ENCODE peak calls at places on chromosomes 5 and 9, in six cellular contexts. L, X, K, C, Y and P are unnamed samples.

GRCh38 chr9:90642570-90643539 is at the start of gene DIRAS2:
- DNase-seq in L (peak; percentile 84), X (peak; percentile 65), K (no peak), C (no peak), Y (peak; percentile 11), P (peak; percentile 83)

GRCh38 chr9:26260238-26260637 is 582.0 kb upstream of the TUSC1 start:
- DNase-seq in L (no peak), X (no peak), K (no peak), C (no peak), Y (peak; percentile 11), P (no peak)

GRCh38 chr9:9904021-9904420 is 708.8 kb downstream of the PTPRD start:
- DNase-seq in L (no peak), X (no peak), K (no peak), C (no peak), Y (no peak), P (no peak)

GRCh38 chr5:143755969-143756368 is 56.0 kb upstream of the HMHB1 start:
- DNase-seq in L (no peak), X (no peak), K (no peak), C (no peak), Y (no peak), P (no peak)

GRCh38 chr5:38250752-38251448 is 7.5 kb upstream of the EGFLAM start:
- DNase-seq in L (no peak), X (no peak), K (no peak), C (no peak), Y (no peak), P (no peak)

GRCh38 chr5:178326054-178326715 is 93.6 kb upstream of the PHYKPL start:
- DNase-seq in L (no peak), X (no peak), K (no peak), C (no peak), Y (no peak), P (no peak)

GRCh38 chr5:945691-946541 is 53.2 kb downstream of the TRIP13 start:
- DNase-seq in L (no peak), X (no peak), K (no peak), C (peak; percentile 41), Y (no peak), P (no peak)

GRCh38 chr9:29548436-29548835 is 1975.2 kb upstream of the C9orf72 start:
- DNase-seq in L (no peak), X (no peak), K (no peak), C (no peak), Y (no peak), P (no peak)

GRCh38 chr9:34233691-34234090 is 54.8 kb downstream of the UBAP1 start:
- DNase-seq in L (no peak), X (no peak), K (no peak), C (no peak), Y (peak; percentile 38), P (no peak)

GRCh38 chr9:75197521-75197920 is 109.2 kb downstream of the OSTF1 start:
- DNase-seq in L (no peak), X (no peak), K (no peak), C (no peak), Y (no peak), P (no peak)

GRCh38 chr5:71924980-71925379 is 182.3 kb upstream of the MAP1B start:
- DNase-seq in L (no peak), X (no peak), K (no peak), C (no peak), Y (no peak), P (no peak)

GRCh38 chr5:98065261-98065909 is 708.1 kb upstream of the RGMB start:
- DNase-seq in L (no peak), X (no peak), K (no peak), C (no peak), Y (peak; percentile 2), P (no peak)

GRCh38 chr5:28517691-28518090 is 1479.3 kb upstream of the CDH9 start:
- DNase-seq in L (no peak), X (no peak), K (no peak), C (no peak), Y (no peak), P (no peak)

GRCh38 chr9:95588724-95589282 is 72.0 kb upstream of the PTCH1 start:
- DNase-seq in L (no peak), X (no peak), K (no peak), C (no peak), Y (no peak), P (no peak)

GRCh38 chr9:95581900-95582299 is 65.1 kb upstream of the PTCH1 start:
- DNase-seq in L (no peak), X (no peak), K (no peak), C (no peak), Y (no peak), P (no peak)

GRCh38 chr9:95584176-95584575 is 67.4 kb upstream of the PTCH1 start:
- DNase-seq in L (no peak), X (no peak), K (no peak), C (no peak), Y (no peak), P (no peak)

GRCh38 chr9:95585824-95586223 is 69.1 kb upstream of the PTCH1 start:
- DNase-seq in L (no peak), X (no peak), K (no peak), C (no peak), Y (no peak), P (no peak)

DNA sequence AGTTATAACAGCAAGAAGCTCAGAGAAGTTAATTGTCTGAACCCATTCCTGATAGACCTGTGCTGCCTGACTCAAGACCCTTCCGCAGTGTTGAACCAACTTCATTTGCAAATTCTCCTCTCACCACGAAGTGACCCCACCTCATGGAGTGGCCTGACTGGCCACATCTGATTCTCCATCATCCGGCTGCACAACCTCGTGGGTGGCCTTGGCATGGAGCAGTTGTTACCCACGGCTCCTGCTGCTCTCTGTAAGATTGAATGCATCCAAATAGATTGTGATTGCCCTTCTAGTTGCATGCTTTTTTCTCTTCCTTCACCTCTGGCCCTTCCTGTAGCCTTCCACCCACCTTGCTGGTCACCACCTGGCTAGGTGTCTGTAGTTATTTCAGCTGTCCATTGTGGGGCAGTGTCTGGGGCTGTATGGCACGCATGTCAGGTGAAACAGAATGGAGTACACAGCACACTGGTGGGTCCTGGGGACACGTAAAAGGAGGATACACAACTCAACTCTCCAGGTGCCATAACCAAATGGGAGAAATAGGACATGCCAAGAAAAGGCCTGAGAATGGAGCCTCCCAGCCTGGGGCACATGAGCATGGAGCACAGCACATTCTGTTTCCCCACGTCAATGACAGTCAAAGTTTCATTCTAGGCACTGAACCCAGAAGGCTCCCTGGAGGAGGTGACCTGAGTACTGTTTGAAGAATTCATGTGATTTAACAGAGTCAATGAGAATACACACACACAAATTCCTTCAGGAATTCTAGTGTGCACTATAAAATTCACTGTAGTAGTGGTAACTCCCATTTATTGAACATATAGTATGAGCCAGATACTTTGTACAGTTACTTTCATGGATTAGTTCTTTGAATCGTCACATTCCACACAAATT is 70.5 kb upstream of the PTCH1 start:
- DNase-seq in L (no peak), X (no peak), K (no peak), C (no peak), Y (no peak), P (no peak)
- TF ChIP-seq CTCF in L (no peak), X (no peak), K (no peak), C (no peak), Y (no peak), P (no peak)

GRCh38 chr5:158032246-158032645 is 173.3 kb upstream of the CLINT1 start:
- DNase-seq in L (no peak), X (no peak), K (no peak), C (no peak), Y (no peak), P (no peak)

GRCh38 chr5:158028349-158028748 is 169.4 kb upstream of the CLINT1 start:
- DNase-seq in L (peak; percentile 12), X (no peak), K (no peak), C (no peak), Y (no peak), P (no peak)

GRCh38 chr5:158033076-158033475 is 174.1 kb upstream of the CLINT1 start:
- DNase-seq in L (no peak), X (no peak), K (no peak), C (no peak), Y (no peak), P (no peak)
- TF ChIP-seq CTCF in L (no peak), X (no peak), K (no peak), C (no peak), Y (no peak), P (no peak)

GRCh38 chr5:134560698-134561097 is 35.2 kb downstream of the JADE2 start:
- DNase-seq in L (no peak), X (no peak), K (no peak), C (no peak), Y (no peak), P (no peak)

GRCh38 chr5:134563962-134564361 is 38.5 kb downstream of the JADE2 start:
- DNase-seq in L (no peak), X (no peak), K (no peak), C (no peak), Y (no peak), P (no peak)

GRCh38 chr5:134564396-134564795 is 38.9 kb downstream of the JADE2 start:
- DNase-seq in L (no peak), X (no peak), K (no peak), C (no peak), Y (no peak), P (no peak)

GRCh38 chr5:134559672-134560071 is 34.2 kb downstream of the JADE2 start:
- DNase-seq in L (no peak), X (no peak), K (no peak), C (no peak), Y (no peak), P (no peak)

DNA sequence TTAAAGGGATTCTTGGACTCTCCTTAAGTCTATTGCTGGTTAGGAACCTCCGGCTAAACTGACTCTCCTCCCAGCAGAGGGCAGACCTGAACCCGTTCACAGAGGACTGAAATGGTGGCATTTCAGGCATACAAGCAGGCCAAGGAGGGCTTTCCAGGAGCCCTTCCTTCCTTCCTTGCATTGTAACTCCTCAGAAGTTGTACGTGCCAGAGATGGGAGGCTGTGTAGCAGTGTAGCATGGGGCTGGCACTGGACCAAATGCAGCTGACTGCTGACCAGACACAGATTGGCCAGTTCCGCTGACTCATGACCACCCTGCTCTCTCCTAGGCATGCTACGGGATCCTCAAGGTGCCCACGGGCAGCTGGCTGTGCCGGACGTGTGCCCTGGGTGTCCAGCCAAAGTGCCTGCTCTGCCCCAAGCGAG is 36.4 kb downstream of the JADE2 start:
- DNase-seq in L (peak; percentile 33), X (no peak), K (no peak), C (no peak), Y (peak; percentile 44), P (peak; percentile 54)
- TF ChIP-seq CTCF in L (no peak), X (no peak), K (peak; percentile 67), C (peak; percentile 18), Y (peak; percentile 73), P (peak; percentile 15)

GRCh38 chr5:43225649-43226245 is 33.7 kb downstream of the NIM1K start:
- DNase-seq in L (no peak), X (no peak), K (no peak), C (no peak), Y (no peak), P (no peak)

GRCh38 chr5:43232943-43233833 is 41.2 kb downstream of the NIM1K start:
- DNase-seq in L (no peak), X (no peak), K (no peak), C (no peak), Y (no peak), P (no peak)

GRCh38 chr5:43231977-43232376 is 40.0 kb downstream of the NIM1K start:
- DNase-seq in L (peak; percentile 65), X (no peak), K (no peak), C (no peak), Y (no peak), P (no peak)

DNA sequence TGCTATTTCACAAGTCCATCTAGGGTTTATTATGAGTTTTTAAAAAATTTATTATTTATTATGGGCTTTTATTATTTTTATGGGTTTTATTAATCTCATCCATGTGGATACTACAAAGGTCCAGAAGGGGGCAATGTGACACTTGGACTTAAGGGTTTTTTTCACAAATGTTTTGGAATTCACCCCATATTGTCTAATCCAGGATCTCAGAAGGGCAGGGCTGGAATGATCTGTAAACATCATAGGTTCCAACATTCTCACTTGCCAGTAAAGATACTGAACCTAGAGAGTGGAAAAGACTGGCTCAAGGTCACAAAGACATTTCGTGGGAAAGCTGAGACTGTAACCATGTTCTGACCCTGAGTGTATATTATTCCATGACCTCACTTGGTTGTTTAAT is 35.6 kb downstream of the NIM1K start:
- DNase-seq in L (peak; percentile 17), X (no peak), K (no peak), C (no peak), Y (peak; percentile 43), P (no peak)
- TF ChIP-seq CTCF in L (peak; percentile 45), X (peak; percentile 7), K (peak; percentile 52), C (no peak), Y (peak; percentile 83), P (peak; percentile 68)